ENCODE peak calls at places on chromosomes 4 and X, in four cellular contexts. W is H1, P is mesendoderm, M is IMR-90. J is an unnamed sample.

GRCh38 chr4:22493523-22493922 is 22.3 kb downstream of the ADGRA3 start:
- DNase-seq in P (no peak), W (no peak), M (no peak), J (no peak)

GRCh38 chr4:79913581-79913980 is 159.4 kb downstream of the ANTXR2 start:
- DNase-seq in W (no peak), M (peak; percentile 83), P (no peak), J (no peak)

GRCh38 chrX:124592745-124593144 is 246.4 kb downstream of the SH2D1A start:
- DNase-seq in W (no peak), M (no peak), P (no peak), J (no peak)

GRCh38 chr4:40321671-40322131 is 13.4 kb upstream of the CHRNA9 start:
- DNase-seq in M (peak; percentile 79), P (no peak), W (no peak), J (no peak)

GRCh38 chr4:113623274-113623894 is 138.2 kb downstream of the CAMK2D start:
- DNase-seq in M (peak; percentile 28), P (no peak), W (no peak), J (no peak)

GRCh38 chr4:90349632-90350031 is 222.4 kb downstream of the CCSER1 start:
- DNase-seq in M (no peak), W (no peak), P (no peak), J (no peak)

GRCh38 chrX:2801223-2801622 is 27.5 kb upstream of the GYG2 start:
- DNase-seq in P (no peak), M (no peak), W (no peak), J (peak; percentile 51)

GRCh38 chr4:31964691-31965090 is 1244.5 kb downstream of the PCDH7 start:
- DNase-seq in M (no peak), W (no peak), P (no peak), J (no peak)

GRCh38 chrX:630922-631496 is 418 bp downstream of the SHOX start:
- DNase-seq in M (no peak), P (peak; percentile 43), W (peak; percentile 70), J (peak; percentile 61)

GRCh38 chrX:43860646-43861370 is 21.4 kb downstream of the MAOB start:
- DNase-seq in P (no peak), M (peak; percentile 1), W (no peak), J (no peak)

GRCh38 chr4:139279723-139280620 is at the start of gene MGARP:
- DNase-seq in M (peak; percentile 30), W (peak; percentile 88), P (peak; percentile 73), J (peak; percentile 89)

GRCh38 chr4:24236532-24236931 is 346.7 kb upstream of the PPARGC1A start:
- DNase-seq in W (no peak), P (no peak), M (peak; percentile 34), J (no peak)

GRCh38 chrX:49840679-49841078 is 11.6 kb downstream of the PAGE4 start:
- DNase-seq in P (peak; percentile 94), M (peak; percentile 35), W (peak; percentile 63), J (peak; percentile 84)

GRCh38 chr4:675036-675804 is 878 bp downstream of the MYL5 start:
- DNase-seq in P (no peak), M (no peak), W (no peak), J (peak; percentile 31)

GRCh38 chr4:74362347-74362746 is 2.6 kb upstream of the EREG start:
- DNase-seq in W (no peak), P (no peak), M (peak; percentile 11), J (no peak)

GRCh38 chr4:109368661-109369060 is 65.0 kb upstream of the SEC24B start:
- DNase-seq in P (no peak), M (no peak), W (no peak), J (no peak)

GRCh38 chrX:9842541-9842940 is 56.3 kb downstream of the SHROOM2 start:
- DNase-seq in P (peak; percentile 73), M (no peak), W (peak; percentile 50), J (peak; percentile 39)

GRCh38 chr4:83112239-83112638 is 2.3 kb downstream of the PLAC8 start:
- DNase-seq in W (no peak), M (no peak), P (no peak), J (no peak)

GRCh38 chr4:169033660-169034059 is 23.6 kb upstream of the CBR4 start:
- DNase-seq in M (no peak), W (no peak), P (no peak), J (peak; percentile 41)

GRCh38 chr4:132123870-132124623 is 1025.0 kb upstream of the PCDH10 start:
- DNase-seq in M (peak; percentile 55), P (no peak), W (peak; percentile 47), J (peak; percentile 30)

GRCh38 chrX:104564335-104564734 is 1.7 kb upstream of the IL1RAPL2 start:
- DNase-seq in P (no peak), M (no peak), W (no peak), J (no peak)

GRCh38 chr4:153205028-153205648 is 895 bp downstream of the TRIM2 start:
- DNase-seq in M (no peak), W (peak; percentile 62), P (peak; percentile 95), J (peak; percentile 45)

GRCh38 chrX:78104447-78105176 is 564 bp downstream of the PGK1 start:
- DNase-seq in M (peak; percentile 31), P (peak; percentile 38), W (no peak), J (no peak)

GRCh38 chr4:142383354-142383753 is 462.7 kb downstream of the INPP4B start:
- DNase-seq in P (no peak), W (no peak), M (no peak), J (no peak)

GRCh38 chr4:16461362-16461761 is 235.1 kb upstream of the TAPT1 start:
- DNase-seq in P (no peak), W (no peak), M (no peak), J (no peak)

GRCh38 chrX:129193357-129193756 is 329.9 kb downstream of the SMARCA1 start:
- DNase-seq in W (no peak), M (no peak), P (no peak), J (no peak)

GRCh38 chr4:13989496-13989895 is 362.0 kb upstream of the BOD1L1 start:
- DNase-seq in W (no peak), M (no peak), P (no peak), J (no peak)

GRCh38 chr4:37717575-37717974 is 31.4 kb upstream of the RELL1 start:
- DNase-seq in M (peak; percentile 92), P (no peak), W (no peak), J (no peak)

GRCh38 chr4:182928061-182928460 is 10.9 kb upstream of the DCTD start:
- DNase-seq in M (no peak), P (peak; percentile 36), W (peak; percentile 65), J (peak; percentile 58)

GRCh38 chr4:52891743-52892142 is 29.6 kb downstream of the RASL11B start:
- DNase-seq in M (no peak), P (no peak), W (no peak), J (no peak)

GRCh38 chr4:129455462-129455861 is 359.5 kb downstream of the C4orf33 start:
- DNase-seq in P (no peak), M (no peak), W (no peak), J (no peak)

GRCh38 chr4:41594439-41594838 is 56.5 kb downstream of the LIMCH1 start:
- DNase-seq in W (no peak), P (no peak), M (no peak), J (no peak)

GRCh38 chr4:115790812-115791211 is 677.4 kb upstream of the NDST4 start:
- DNase-seq in W (no peak), P (no peak), M (no peak), J (no peak)

GRCh38 chr4:185559913-185560281 is 24.6 kb upstream of the PDLIM3 start:
- DNase-seq in M (peak; percentile 68), W (no peak), P (peak; percentile 89), J (no peak)

DNA sequence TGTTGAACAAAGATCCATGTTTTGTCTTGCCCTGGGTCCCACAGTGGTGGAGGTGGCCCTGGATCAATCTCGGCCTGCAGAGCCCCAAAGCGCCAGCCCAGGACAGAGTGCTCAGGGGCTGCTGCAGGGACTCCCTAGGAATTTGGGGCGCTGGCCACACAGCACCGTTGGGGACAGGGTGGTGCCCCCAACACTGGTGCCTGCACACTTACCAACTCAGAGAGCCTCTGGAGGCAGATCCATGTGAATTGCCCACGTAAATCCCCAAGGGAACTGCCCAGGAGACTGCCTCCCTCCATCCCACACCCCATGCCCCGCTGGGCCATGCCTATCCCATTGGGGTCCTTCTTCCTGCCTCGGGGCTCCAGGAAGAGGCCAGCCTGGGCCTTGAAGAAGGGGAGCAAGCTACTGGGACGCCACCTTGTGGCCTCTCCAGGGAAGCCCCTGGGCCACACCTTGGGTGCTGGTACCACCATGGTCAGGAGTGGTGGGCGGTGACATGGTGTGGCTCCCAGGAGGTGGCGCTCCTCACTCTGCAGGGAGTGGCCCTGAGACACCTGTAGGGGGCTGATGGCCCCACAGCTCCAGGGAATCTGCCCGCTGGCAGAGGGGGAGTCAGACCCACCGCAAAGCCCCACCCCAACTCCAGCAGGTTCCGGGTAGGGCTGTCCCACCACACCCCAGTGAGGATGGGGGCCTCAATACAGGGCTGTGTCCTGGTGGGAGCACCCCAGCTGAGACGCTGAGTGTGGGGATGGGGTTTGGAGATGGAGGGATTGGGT is 22.8 kb downstream of the CFAP99 start:
- DNase-seq in W (peak; percentile 91), P (peak; percentile 92), M (peak; percentile 41), J (peak; percentile 95)
- H2BK15ac ChIP-seq in W (peak overlapping the region; percentile 61), P (no peak overlapping the region), M (no peak overlapping the region), J (no peak overlapping the region)

DNA sequence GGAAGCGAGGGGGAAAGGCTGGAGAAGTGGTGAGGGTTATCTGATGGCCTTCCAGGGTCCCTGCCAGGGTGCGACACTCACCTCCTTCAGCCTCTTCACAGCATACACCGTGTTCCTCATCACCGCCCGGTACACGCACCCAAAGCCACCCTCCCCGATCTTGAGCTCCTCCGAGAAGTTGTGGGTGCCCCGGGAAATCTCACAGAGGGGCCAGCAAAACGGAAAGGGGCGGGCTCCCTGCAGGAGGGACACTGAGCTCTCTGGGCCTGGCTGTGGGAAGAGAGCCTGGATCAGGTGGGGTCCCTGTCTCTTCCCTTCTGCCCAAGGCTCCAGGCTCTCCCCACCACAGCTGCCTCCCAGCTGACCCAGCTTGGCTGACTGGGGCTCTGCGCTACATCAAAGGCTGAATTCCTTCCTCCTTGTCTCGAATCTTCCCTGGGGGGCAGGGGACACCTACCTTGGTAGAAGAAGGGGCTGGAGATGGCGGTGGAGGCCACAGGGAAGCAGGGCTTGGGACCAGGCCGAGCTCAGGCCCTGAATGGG is 1.1 kb downstream of the IRAK1 start:
- DNase-seq in W (no peak), M (no peak), P (no peak), J (no peak)
- H2BK5ac ChIP-seq in W (no peak overlapping the region), M (peak overlapping the region; percentile 74), P (no peak overlapping the region), J (no peak overlapping the region)

GRCh38 chrX:42616981-42617380 is 161.0 kb downstream of the PPP1R2C start:
- DNase-seq in M (no peak), P (no peak), W (no peak), J (no peak)
- H3K56ac ChIP-seq in M (no peak overlapping the region), P (no peak overlapping the region), W (no peak overlapping the region), J (no peak overlapping the region)

GRCh38 chr4:150579591-150580234 is 2.2 kb upstream of the MAB21L2 start:
- DNase-seq in P (peak; percentile 56), M (peak; percentile 43), W (peak; percentile 72), J (peak; percentile 50)
- H2BK15ac ChIP-seq in P (no peak overlapping the region), M (peak overlapping the region; percentile 24), W (no peak overlapping the region), J (no peak overlapping the region)

GRCh38 chr4:123396294-123397275 is at the start of gene SPRY1:
- DNase-seq in W (peak; percentile 85), M (peak; percentile 88), P (peak; percentile 98), J (peak; percentile 93)

GRCh38 chr4:123398803-123399637 is 2.4 kb downstream of the SPRY1 start:
- DNase-seq in P (peak; percentile 85), W (no peak), M (peak; percentile 73), J (peak; percentile 45)

GRCh38 chr4:123399638-123400358 is 3.2 kb downstream of the SPRY1 start:
- DNase-seq in P (peak; percentile 18), W (no peak), M (no peak), J (no peak)

GRCh38 chr4:123397276-123398150 is 918 bp downstream of the SPRY1 start:
- DNase-seq in M (peak; percentile 36), P (peak; percentile 83), W (peak; percentile 80), J (peak; percentile 79)

GRCh38 chr4:123398151-123398802 is 1.7 kb downstream of the SPRY1 start:
- DNase-seq in P (peak; percentile 83), W (peak; percentile 80), M (peak; percentile 62), J (peak; percentile 65)
- H2BK5ac ChIP-seq in P (peak overlapping the region; percentile 48), W (peak overlapping the region; percentile 72), M (peak overlapping the region; percentile 59), J (no peak overlapping the region)

GRCh38 chr4:112521123-112522116 is 5.4 kb upstream of the NEUROG2 start:
- DNase-seq in W (peak; percentile 70), M (no peak), P (peak; percentile 44), J (peak; percentile 70)
- H3K56ac ChIP-seq in W (no peak overlapping the region), M (no peak overlapping the region), P (no peak overlapping the region), J (no peak overlapping the region)